ENCODE peak calls at places on chromosomes 5 and 9, in eight cellular contexts. One of them, this sample, is unnamed.

GRCh38 chr5:65818592-65818991 is 96.6 kb downstream of the NLN start:
- DNase-seq in activated CD8-positive, alpha-beta memory T cell treated with anti-CD3 and anti-CD28 coated beads for 4 hours: no peak
- DNase-seq in iris pigment epithelial cell: no peak
- DNase-seq in hypothalamus: peak
- DNase-seq in NCI-H1694: no peak
- DNase-seq in cardiac muscle cell: no peak
- DNase-seq in neural progenitor cell: peak
- DNase-seq in EH: no peak
- DNase-seq in this sample: no peak

GRCh38 chr5:178312900-178313299 is 80.3 kb upstream of the PHYKPL start:
- DNase-seq in iris pigment epithelial cell: peak
- DNase-seq in hypothalamus: no peak
- DNase-seq in EH: no peak
- DNase-seq in cardiac muscle cell: peak
- DNase-seq in neural progenitor cell: no peak
- DNase-seq in activated CD8-positive, alpha-beta memory T cell treated with anti-CD3 and anti-CD28 coated beads for 4 hours: no peak
- DNase-seq in NCI-H1694: no peak
- DNase-seq in this sample: no peak

GRCh38 chr5:173762045-173762444 is 126.1 kb upstream of the CPEB4 start:
- DNase-seq in EH: no peak
- DNase-seq in activated CD8-positive, alpha-beta memory T cell treated with anti-CD3 and anti-CD28 coated beads for 4 hours: no peak
- DNase-seq in hypothalamus: no peak
- DNase-seq in neural progenitor cell: no peak
- DNase-seq in NCI-H1694: no peak
- DNase-seq in cardiac muscle cell: no peak
- DNase-seq in iris pigment epithelial cell: no peak
- DNase-seq in this sample: no peak

GRCh38 chr9:136389396-136389795 is 10.6 kb downstream of the SNAPC4 start:
- DNase-seq in NCI-H1694: no peak
- DNase-seq in cardiac muscle cell: no peak
- DNase-seq in iris pigment epithelial cell: no peak
- DNase-seq in activated CD8-positive, alpha-beta memory T cell treated with anti-CD3 and anti-CD28 coated beads for 4 hours: no peak
- DNase-seq in EH: no peak
- DNase-seq in hypothalamus: no peak
- DNase-seq in neural progenitor cell: no peak
- DNase-seq in this sample: no peak

GRCh38 chr9:121887553-121888437 is 205.3 kb downstream of the TTLL11 start:
- DNase-seq in cardiac muscle cell: no peak
- DNase-seq in EH: peak
- DNase-seq in NCI-H1694: no peak
- DNase-seq in activated CD8-positive, alpha-beta memory T cell treated with anti-CD3 and anti-CD28 coated beads for 4 hours: no peak
- DNase-seq in hypothalamus: no peak
- DNase-seq in neural progenitor cell: no peak
- DNase-seq in iris pigment epithelial cell: peak
- DNase-seq in this sample: peak

GRCh38 chr9:73995836-73996235 is 501.3 kb upstream of the RORB start:
- DNase-seq in iris pigment epithelial cell: peak
- DNase-seq in activated CD8-positive, alpha-beta memory T cell treated with anti-CD3 and anti-CD28 coated beads for 4 hours: no peak
- DNase-seq in EH: no peak
- DNase-seq in cardiac muscle cell: no peak
- DNase-seq in NCI-H1694: no peak
- DNase-seq in hypothalamus: no peak
- DNase-seq in neural progenitor cell: no peak
- DNase-seq in this sample: no peak

GRCh38 chr5:53779541-53779981 is 219.1 kb downstream of the NDUFS4 start:
- DNase-seq in hypothalamus: no peak
- DNase-seq in EH: peak
- DNase-seq in activated CD8-positive, alpha-beta memory T cell treated with anti-CD3 and anti-CD28 coated beads for 4 hours: no peak
- DNase-seq in neural progenitor cell: peak
- DNase-seq in iris pigment epithelial cell: peak
- DNase-seq in cardiac muscle cell: peak
- DNase-seq in NCI-H1694: peak
- DNase-seq in this sample: peak

GRCh38 chr5:172773481-172774469 is 2.8 kb upstream of the DUSP1 start:
- DNase-seq in cardiac muscle cell: peak
- DNase-seq in iris pigment epithelial cell: peak
- DNase-seq in hypothalamus: no peak
- DNase-seq in activated CD8-positive, alpha-beta memory T cell treated with anti-CD3 and anti-CD28 coated beads for 4 hours: no peak
- DNase-seq in NCI-H1694: no peak
- DNase-seq in EH: peak
- DNase-seq in neural progenitor cell: peak
- DNase-seq in this sample: peak

GRCh38 chr5:42591026-42591425 is 165.6 kb upstream of the CCDC152 start:
- DNase-seq in neural progenitor cell: no peak
- DNase-seq in activated CD8-positive, alpha-beta memory T cell treated with anti-CD3 and anti-CD28 coated beads for 4 hours: no peak
- DNase-seq in NCI-H1694: no peak
- DNase-seq in hypothalamus: no peak
- DNase-seq in EH: no peak
- DNase-seq in cardiac muscle cell: peak
- DNase-seq in iris pigment epithelial cell: no peak
- DNase-seq in this sample: peak

GRCh38 chr5:72018158-72018803 is 89.0 kb upstream of the MAP1B start:
- DNase-seq in hypothalamus: no peak
- DNase-seq in neural progenitor cell: peak
- DNase-seq in EH: peak
- DNase-seq in NCI-H1694: peak
- DNase-seq in iris pigment epithelial cell: peak
- DNase-seq in cardiac muscle cell: peak
- DNase-seq in activated CD8-positive, alpha-beta memory T cell treated with anti-CD3 and anti-CD28 coated beads for 4 hours: peak
- DNase-seq in this sample: peak

GRCh38 chr5:138274189-138274853 is at the start of gene GFRA3:
- DNase-seq in EH: peak
- DNase-seq in iris pigment epithelial cell: peak
- DNase-seq in NCI-H1694: no peak
- DNase-seq in hypothalamus: no peak
- DNase-seq in cardiac muscle cell: peak
- DNase-seq in neural progenitor cell: peak
- DNase-seq in activated CD8-positive, alpha-beta memory T cell treated with anti-CD3 and anti-CD28 coated beads for 4 hours: no peak
- DNase-seq in this sample: peak

GRCh38 chr5:134958755-134959154 is 9.0 kb upstream of the CATSPER3 start:
- DNase-seq in neural progenitor cell: peak
- DNase-seq in EH: no peak
- DNase-seq in cardiac muscle cell: no peak
- DNase-seq in activated CD8-positive, alpha-beta memory T cell treated with anti-CD3 and anti-CD28 coated beads for 4 hours: no peak
- DNase-seq in NCI-H1694: no peak
- DNase-seq in hypothalamus: no peak
- DNase-seq in iris pigment epithelial cell: peak
- DNase-seq in this sample: no peak

GRCh38 chr5:42026446-42026845 is 101.4 kb downstream of the FBXO4 start:
- DNase-seq in iris pigment epithelial cell: no peak
- DNase-seq in neural progenitor cell: no peak
- DNase-seq in activated CD8-positive, alpha-beta memory T cell treated with anti-CD3 and anti-CD28 coated beads for 4 hours: no peak
- DNase-seq in NCI-H1694: no peak
- DNase-seq in cardiac muscle cell: no peak
- DNase-seq in hypothalamus: no peak
- DNase-seq in EH: no peak
- DNase-seq in this sample: no peak

GRCh38 chr5:149424371-149425315 is 45.6 kb upstream of the IL17B start:
- DNase-seq in neural progenitor cell: no peak
- DNase-seq in hypothalamus: no peak
- DNase-seq in iris pigment epithelial cell: no peak
- DNase-seq in EH: peak
- DNase-seq in NCI-H1694: no peak
- DNase-seq in cardiac muscle cell: no peak
- DNase-seq in activated CD8-positive, alpha-beta memory T cell treated with anti-CD3 and anti-CD28 coated beads for 4 hours: no peak
- DNase-seq in this sample: no peak

GRCh38 chr9:127751269-127752054 is 16.4 kb upstream of the TOR2A start:
- DNase-seq in activated CD8-positive, alpha-beta memory T cell treated with anti-CD3 and anti-CD28 coated beads for 4 hours: no peak
- DNase-seq in hypothalamus: no peak
- DNase-seq in iris pigment epithelial cell: no peak
- DNase-seq in neural progenitor cell: peak
- DNase-seq in NCI-H1694: no peak
- DNase-seq in cardiac muscle cell: peak
- DNase-seq in EH: peak
- DNase-seq in this sample: peak

GRCh38 chr9:134690946-134691694 is 49.5 kb downstream of the COL5A1 start:
- DNase-seq in iris pigment epithelial cell: peak
- DNase-seq in NCI-H1694: no peak
- DNase-seq in EH: peak
- DNase-seq in neural progenitor cell: no peak
- DNase-seq in hypothalamus: no peak
- DNase-seq in cardiac muscle cell: no peak
- DNase-seq in activated CD8-positive, alpha-beta memory T cell treated with anti-CD3 and anti-CD28 coated beads for 4 hours: no peak
- DNase-seq in this sample: no peak

GRCh38 chr5:9376363-9377117 is 169.3 kb downstream of the SEMA5A start:
- DNase-seq in activated CD8-positive, alpha-beta memory T cell treated with anti-CD3 and anti-CD28 coated beads for 4 hours: no peak
- DNase-seq in EH: no peak
- DNase-seq in hypothalamus: no peak
- DNase-seq in cardiac muscle cell: no peak
- DNase-seq in iris pigment epithelial cell: peak
- DNase-seq in neural progenitor cell: no peak
- DNase-seq in NCI-H1694: no peak
- DNase-seq in this sample: no peak

GRCh38 chr5:135317286-135317685 is 81.7 kb downstream of the MACROH2A1 start:
- DNase-seq in iris pigment epithelial cell: no peak
- DNase-seq in cardiac muscle cell: no peak
- DNase-seq in NCI-H1694: no peak
- DNase-seq in EH: no peak
- DNase-seq in activated CD8-positive, alpha-beta memory T cell treated with anti-CD3 and anti-CD28 coated beads for 4 hours: no peak
- DNase-seq in neural progenitor cell: no peak
- DNase-seq in hypothalamus: no peak
- DNase-seq in this sample: no peak

GRCh38 chr9:114039484-114039883 is 38.6 kb downstream of the AMBP start:
- DNase-seq in neural progenitor cell: no peak
- DNase-seq in hypothalamus: no peak
- DNase-seq in iris pigment epithelial cell: no peak
- DNase-seq in NCI-H1694: no peak
- DNase-seq in EH: no peak
- DNase-seq in activated CD8-positive, alpha-beta memory T cell treated with anti-CD3 and anti-CD28 coated beads for 4 hours: no peak
- DNase-seq in cardiac muscle cell: no peak
- DNase-seq in this sample: no peak

GRCh38 chr5:2334686-2335085 is 416.8 kb downstream of the IRX2 start:
- DNase-seq in iris pigment epithelial cell: no peak
- DNase-seq in cardiac muscle cell: no peak
- DNase-seq in NCI-H1694: no peak
- DNase-seq in activated CD8-positive, alpha-beta memory T cell treated with anti-CD3 and anti-CD28 coated beads for 4 hours: no peak
- DNase-seq in hypothalamus: no peak
- DNase-seq in neural progenitor cell: peak
- DNase-seq in EH: no peak
- DNase-seq in this sample: no peak

GRCh38 chr5:6583049-6583880 is 49.6 kb downstream of the NSUN2 start:
- DNase-seq in neural progenitor cell: peak
- DNase-seq in iris pigment epithelial cell: peak
- DNase-seq in EH: peak
- DNase-seq in hypothalamus: no peak
- DNase-seq in NCI-H1694: no peak
- DNase-seq in cardiac muscle cell: peak
- DNase-seq in activated CD8-positive, alpha-beta memory T cell treated with anti-CD3 and anti-CD28 coated beads for 4 hours: no peak
- DNase-seq in this sample: peak

GRCh38 chr5:145479271-145479670 is 355.9 kb downstream of the PRELID2 start:
- DNase-seq in iris pigment epithelial cell: peak
- DNase-seq in activated CD8-positive, alpha-beta memory T cell treated with anti-CD3 and anti-CD28 coated beads for 4 hours: no peak
- DNase-seq in hypothalamus: no peak
- DNase-seq in cardiac muscle cell: peak
- DNase-seq in EH: peak
- DNase-seq in neural progenitor cell: no peak
- DNase-seq in NCI-H1694: no peak
- DNase-seq in this sample: no peak

GRCh38 chr9:90219548-90220118 is 423.0 kb downstream of the DIRAS2 start:
- DNase-seq in hypothalamus: no peak
- DNase-seq in EH: no peak
- DNase-seq in iris pigment epithelial cell: no peak
- DNase-seq in NCI-H1694: no peak
- DNase-seq in cardiac muscle cell: no peak
- DNase-seq in neural progenitor cell: peak
- DNase-seq in activated CD8-positive, alpha-beta memory T cell treated with anti-CD3 and anti-CD28 coated beads for 4 hours: no peak
- DNase-seq in this sample: no peak

GRCh38 chr5:168070761-168071160 is 220.7 kb upstream of the WWC1 start:
- DNase-seq in cardiac muscle cell: no peak
- DNase-seq in EH: no peak
- DNase-seq in activated CD8-positive, alpha-beta memory T cell treated with anti-CD3 and anti-CD28 coated beads for 4 hours: no peak
- DNase-seq in NCI-H1694: no peak
- DNase-seq in iris pigment epithelial cell: no peak
- DNase-seq in neural progenitor cell: no peak
- DNase-seq in hypothalamus: no peak
- DNase-seq in this sample: no peak

GRCh38 chr9:27462846-27463245 is 61.2 kb upstream of the IFNK start:
- DNase-seq in hypothalamus: no peak
- DNase-seq in iris pigment epithelial cell: no peak
- DNase-seq in neural progenitor cell: no peak
- DNase-seq in EH: no peak
- DNase-seq in activated CD8-positive, alpha-beta memory T cell treated with anti-CD3 and anti-CD28 coated beads for 4 hours: no peak
- DNase-seq in NCI-H1694: no peak
- DNase-seq in cardiac muscle cell: no peak
- DNase-seq in this sample: no peak

GRCh38 chr9:35798658-35799366 is 7.4 kb downstream of the NPR2 start:
- DNase-seq in cardiac muscle cell: no peak
- DNase-seq in NCI-H1694: no peak
- DNase-seq in EH: peak
- DNase-seq in iris pigment epithelial cell: peak
- DNase-seq in neural progenitor cell: no peak
- DNase-seq in activated CD8-positive, alpha-beta memory T cell treated with anti-CD3 and anti-CD28 coated beads for 4 hours: no peak
- DNase-seq in hypothalamus: no peak
- DNase-seq in this sample: peak

GRCh38 chr5:143402464-143403356 is 776 bp downstream of the NR3C1 start:
- DNase-seq in NCI-H1694: no peak
- DNase-seq in iris pigment epithelial cell: peak
- DNase-seq in neural progenitor cell: peak
- DNase-seq in EH: peak
- DNase-seq in cardiac muscle cell: peak
- DNase-seq in hypothalamus: peak
- DNase-seq in activated CD8-positive, alpha-beta memory T cell treated with anti-CD3 and anti-CD28 coated beads for 4 hours: peak
- DNase-seq in this sample: peak

GRCh38 chr5:9170026-9170425 is 375.8 kb downstream of the SEMA5A start:
- DNase-seq in NCI-H1694: no peak
- DNase-seq in cardiac muscle cell: no peak
- DNase-seq in iris pigment epithelial cell: peak
- DNase-seq in activated CD8-positive, alpha-beta memory T cell treated with anti-CD3 and anti-CD28 coated beads for 4 hours: no peak
- DNase-seq in hypothalamus: no peak
- DNase-seq in neural progenitor cell: no peak
- DNase-seq in EH: peak
- DNase-seq in this sample: no peak

GRCh38 chr9:98007251-98007928 is 24.2 kb downstream of the ANP32B start:
- DNase-seq in NCI-H1694: no peak
- DNase-seq in EH: no peak
- DNase-seq in neural progenitor cell: no peak
- DNase-seq in cardiac muscle cell: no peak
- DNase-seq in iris pigment epithelial cell: peak
- DNase-seq in hypothalamus: no peak
- DNase-seq in activated CD8-positive, alpha-beta memory T cell treated with anti-CD3 and anti-CD28 coated beads for 4 hours: no peak
- DNase-seq in this sample: no peak

GRCh38 chr5:109866051-109866450 is 176.3 kb downstream of the MAN2A1 start:
- DNase-seq in NCI-H1694: no peak
- DNase-seq in cardiac muscle cell: peak
- DNase-seq in iris pigment epithelial cell: peak
- DNase-seq in hypothalamus: no peak
- DNase-seq in activated CD8-positive, alpha-beta memory T cell treated with anti-CD3 and anti-CD28 coated beads for 4 hours: no peak
- DNase-seq in neural progenitor cell: no peak
- DNase-seq in EH: peak
- DNase-seq in this sample: peak

GRCh38 chr5:52799358-52799982 is 11.8 kb downstream of the ITGA1 start:
- DNase-seq in EH: peak
- DNase-seq in neural progenitor cell: peak
- DNase-seq in iris pigment epithelial cell: peak
- DNase-seq in NCI-H1694: no peak
- DNase-seq in hypothalamus: no peak
- DNase-seq in activated CD8-positive, alpha-beta memory T cell treated with anti-CD3 and anti-CD28 coated beads for 4 hours: no peak
- DNase-seq in cardiac muscle cell: peak
- DNase-seq in this sample: peak

GRCh38 chr9:4106744-4107143 is 193.1 kb downstream of the GLIS3 start:
- DNase-seq in neural progenitor cell: no peak
- DNase-seq in NCI-H1694: no peak
- DNase-seq in EH: peak
- DNase-seq in cardiac muscle cell: peak
- DNase-seq in hypothalamus: no peak
- DNase-seq in activated CD8-positive, alpha-beta memory T cell treated with anti-CD3 and anti-CD28 coated beads for 4 hours: no peak
- DNase-seq in iris pigment epithelial cell: peak
- DNase-seq in this sample: peak